ENCODE peak calls at places on chromosome 22, in six cellular contexts. A is PC-3; B is BE2C; L is mammary epithelial cell; O is CD8-positive, alpha-beta T cell; X is H1. D is an unnamed sample. For H3K4me1, the result is how much of the 10 kb centered on the place peaks cover.

GRCh38 chr22:35892192-35892591 is 136.4 kb downstream of the RBFOX2 start:
- DNase-seq in O (no peak), A (peak), X (no peak), L (peak), B (no peak), D (no peak)

GRCh38 chr22:46357186-46357500 is 21.6 kb downstream of the TRMU start:
- DNase-seq in X (no peak), L (no peak), B (no peak), A (no peak), O (no peak), D (no peak)

GRCh38 chr22:17772249-17772962 is 1.9 kb downstream of the BID start:
- DNase-seq in B (peak), A (peak), O (no peak), X (no peak), L (no peak), D (no peak)

GRCh38 chr22:24696551-24697001 is 77.9 kb downstream of the PIWIL3 start:
- DNase-seq in B (no peak), L (no peak), O (no peak), A (no peak), X (no peak), D (no peak)

GRCh38 chr22:31130873-31131272 is 8.1 kb downstream of the INPP5J start:
- DNase-seq in X (no peak), O (no peak), B (no peak), A (no peak), L (no peak), D (no peak)

GRCh38 chr22:39748877-39749276 is 144.7 kb downstream of the ENTHD1 start:
- DNase-seq in B (no peak), A (peak), O (no peak), X (no peak), L (no peak), D (no peak)

GRCh38 chr22:25898707-25899365 is 156.8 kb downstream of the MYO18B start:
- DNase-seq in X (peak), A (no peak), O (no peak), L (no peak), B (no peak), D (peak)

GRCh38 chr22:17117890-17118289 is 3.3 kb downstream of the TMEM121B start:
- DNase-seq in O (no peak), A (no peak), L (no peak), X (no peak), B (no peak), D (no peak)

GRCh38 chr22:31923166-31923565 is 21.2 kb upstream of the YWHAH start:
- DNase-seq in B (no peak), L (no peak), A (no peak), X (no peak), O (no peak), D (no peak)

GRCh38 chr22:26894766-26895485 is 237.5 kb downstream of the MIAT start:
- DNase-seq in X (peak), A (peak), L (peak), B (no peak), O (no peak), D (no peak)

GRCh38 chr22:31179345-31179744 is 19.4 kb downstream of the RNF185 start:
- DNase-seq in X (no peak), L (peak), O (no peak), B (peak), A (peak), D (no peak)

GRCh38 chr22:46996595-46997310 is 234.3 kb downstream of the TBC1D22A start:
- DNase-seq in A (peak), L (peak), B (no peak), X (no peak), O (no peak), D (no peak)

GRCh38 chr22:48262596-48263430 is 1500.4 kb downstream of the TBC1D22A start:
- DNase-seq in X (no peak), B (no peak), L (no peak), A (no peak), O (no peak), D (no peak)

GRCh38 chr22:50236731-50237409 is 8.0 kb downstream of the TUBGCP6 start:
- DNase-seq in A (peak), B (peak), O (no peak), L (no peak), X (peak), D (no peak)

GRCh38 chr22:42970029-42970428 is 44.9 kb downstream of the PACSIN2 start:
- DNase-seq in X (no peak), A (peak), O (no peak), L (peak), B (no peak), D (no peak)

GRCh38 chr22:37197451-37198289 is 9.6 kb upstream of the C1QTNF6 start:
- DNase-seq in A (peak), L (peak), O (no peak), X (no peak), B (peak), D (no peak)

GRCh38 chr22:37194750-37195149 is 6.7 kb upstream of the C1QTNF6 start:
- DNase-seq in A (no peak), O (no peak), L (no peak), X (no peak), B (no peak), D (no peak)

GRCh38 chr22:37195921-37196320 is 7.9 kb upstream of the C1QTNF6 start:
- DNase-seq in O (no peak), A (peak), L (peak), B (peak), X (no peak), D (no peak)

GRCh38 chr22:37198290-37199102 is 10.4 kb upstream of the C1QTNF6 start:
- DNase-seq in B (peak), L (peak), X (peak), O (peak), A (peak), D (no peak)

DNA sequence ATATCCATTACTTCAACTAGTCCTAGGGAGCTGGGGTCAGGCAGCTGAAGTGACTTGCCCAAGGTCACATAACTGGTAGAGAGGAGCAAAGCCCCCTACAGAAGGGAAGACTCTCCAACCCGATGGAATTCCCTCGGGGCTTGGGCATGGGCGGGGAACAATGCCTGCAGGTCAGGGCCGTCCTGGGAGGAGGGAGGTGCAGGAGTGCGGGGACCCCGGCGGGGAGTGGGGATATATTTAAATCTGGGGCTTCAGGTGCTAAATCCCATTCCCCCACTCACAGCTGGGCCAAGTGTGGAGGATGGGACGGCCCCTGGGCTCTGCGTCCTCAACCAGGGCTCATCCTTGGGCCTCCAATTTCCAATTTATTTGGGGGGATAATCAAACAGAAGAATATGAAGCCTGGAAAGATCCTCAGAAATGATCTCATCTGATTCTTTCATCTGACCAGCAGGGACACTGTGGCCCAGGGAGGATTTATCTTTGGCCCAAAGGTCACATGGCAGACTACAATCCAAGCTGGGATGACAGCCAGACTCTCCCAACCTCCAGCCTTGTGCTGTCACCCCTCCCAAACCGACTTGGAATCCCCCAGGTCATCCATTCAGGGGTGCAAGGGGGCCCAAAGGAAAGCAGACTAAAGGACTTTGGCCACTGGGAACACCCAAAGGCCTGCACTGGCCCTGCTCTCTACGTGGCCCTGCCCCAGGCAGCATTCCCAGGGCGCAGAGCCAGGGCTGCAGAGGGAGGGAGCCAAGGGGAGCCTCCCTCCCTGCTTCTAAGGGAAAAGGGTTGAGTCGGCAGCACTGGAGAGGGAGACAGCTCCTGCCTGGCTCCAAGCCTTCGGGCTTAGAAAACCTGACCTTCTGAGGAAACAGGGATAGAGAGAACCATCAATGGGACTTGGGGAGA is 8.7 kb upstream of the C1QTNF6 start:
- DNase-seq in O (no peak), L (peak), A (peak), B (peak), X (no peak), D (no peak)
- H3K4me3 ChIP-seq in O (no peak), L (no peak), A (peak), B (no peak), X (no peak), D (no peak)

GRCh38 chr22:23387827-23388491 is 192.1 kb downstream of the IGLL1 start:
- DNase-seq in B (no peak), X (no peak), L (no peak), A (no peak), O (no peak), D (no peak)
- H3K4me1 ChIP-seq in B (under half), X (under half), L (under half), A (under half), O (under half), D (under half)

GRCh38 chr22:37280718-37281117 is 1.6 kb upstream of the CYTH4 start:
- DNase-seq in A (no peak), O (no peak), B (no peak), L (no peak), X (no peak), D (no peak)

GRCh38 chr22:37281646-37282384 is 493 bp upstream of the CYTH4 start:
- DNase-seq in X (no peak), B (no peak), A (no peak), O (no peak), L (no peak), D (no peak)

GRCh38 chr22:37281195-37281594 is 1.1 kb upstream of the CYTH4 start:
- DNase-seq in O (no peak), X (no peak), A (no peak), B (no peak), L (no peak), D (no peak)

GRCh38 chr22:37283393-37283937 is 1.2 kb downstream of the CYTH4 start:
- DNase-seq in B (no peak), A (no peak), X (peak), O (peak), L (no peak), D (peak)

GRCh38 chr22:37282385-37282677 is at the start of gene CYTH4:
- DNase-seq in A (peak), O (peak), L (peak), X (no peak), B (no peak), D (no peak)
- H3K4me3 ChIP-seq in A (peak), O (peak), L (no peak), X (no peak), B (no peak), D (no peak)

GRCh38 chr22:38030311-38031133 is 26.7 kb upstream of the PICK1 start:
- DNase-seq in X (no peak), A (no peak), O (no peak), L (no peak), B (no peak), D (no peak)
- H3K4me1 ChIP-seq in X (under half), A (under half), O (under half), L (under half), B (under half), D (under half)

DNA sequence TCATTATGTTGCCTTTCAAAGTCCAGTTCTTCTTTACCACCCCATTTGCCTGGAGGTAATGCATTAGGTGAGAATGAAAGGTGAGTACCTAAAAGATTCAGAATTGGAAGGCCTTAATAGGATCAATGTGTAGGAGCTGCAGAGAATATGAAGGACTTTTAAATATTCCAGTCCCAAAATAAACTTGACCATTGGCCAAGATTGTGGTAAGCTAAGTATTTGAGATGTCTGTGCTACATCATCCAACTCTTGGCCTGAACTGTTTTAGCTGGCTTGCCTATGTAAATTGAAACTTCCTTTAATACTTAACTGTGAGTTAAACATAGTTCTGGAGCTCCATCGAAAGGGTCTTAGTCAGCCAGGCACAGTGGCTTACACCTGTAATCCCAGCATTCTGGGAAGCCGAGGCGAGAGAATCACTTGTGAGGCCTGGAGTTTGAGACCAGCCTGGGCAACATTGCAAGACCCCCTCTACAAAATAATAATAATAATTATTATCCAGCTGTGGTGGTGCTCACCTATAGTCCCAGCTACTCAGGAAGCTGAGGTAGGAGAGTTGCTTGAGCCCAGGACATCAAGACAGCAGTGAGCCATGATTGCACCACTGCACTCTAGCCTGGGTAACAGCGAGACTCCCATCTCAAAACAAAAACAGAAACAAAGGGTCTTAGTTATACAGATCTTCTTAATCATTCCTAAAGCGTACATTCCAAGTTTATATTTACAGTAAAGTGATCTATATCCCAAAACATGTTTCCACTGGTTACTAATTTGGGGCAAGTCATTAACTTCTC is 29.8 kb downstream of the MTMR3 start:
- DNase-seq in A (peak), L (peak), X (no peak), B (no peak), O (no peak), D (no peak)
- H3K4me3 ChIP-seq in A (no peak), L (no peak), X (no peak), B (no peak), O (no peak), D (no peak)

DNA sequence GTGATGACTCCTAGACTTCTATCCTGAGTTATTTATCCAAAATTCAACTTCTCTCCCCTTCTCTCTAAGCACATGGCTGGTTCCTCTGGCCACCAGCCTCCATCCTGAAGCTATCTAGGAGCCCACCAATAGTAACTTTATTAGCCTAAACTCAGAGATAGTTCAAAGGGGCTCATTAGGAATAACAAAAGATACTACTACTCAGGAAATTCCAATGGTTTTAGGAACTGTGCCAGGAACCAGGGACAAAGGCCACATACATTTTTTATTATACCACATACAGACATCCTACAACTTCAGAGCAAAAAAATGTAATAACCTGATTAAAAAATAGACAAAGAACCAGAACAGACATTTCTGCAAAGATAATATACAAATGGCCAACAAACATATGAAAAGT is 27.9 kb downstream of the SLC25A17 start:
- DNase-seq in L (no peak), A (no peak), B (no peak), O (no peak), X (no peak), D (no peak)
- H3K4me1 ChIP-seq in L (under half), A (under half), B (under half), O (under half), X (under half), D (under half)

GRCh38 chr22:29480512-29481264 is 670 bp downstream of the NEFH start:
- DNase-seq in O (peak), X (peak), A (no peak), L (peak), B (peak), D (no peak)
- H3K4me3 ChIP-seq in O (no peak), X (peak), A (no peak), L (peak), B (peak), D (peak)

GRCh38 chr22:45239378-45240136 is 1.1 kb downstream of the KIAA0930 start:
- DNase-seq in A (no peak), B (no peak), O (no peak), X (no peak), L (no peak), D (no peak)

GRCh38 chr22:45240137-45240809 is 421 bp downstream of the KIAA0930 start:
- DNase-seq in L (peak), X (peak), B (peak), O (peak), A (no peak), D (no peak)

GRCh38 chr22:45240810-45241631 is at the start of gene KIAA0930:
- DNase-seq in X (peak), A (peak), O (peak), L (peak), B (peak), D (no peak)

GRCh38 chr22:45237065-45237990 is 3.4 kb downstream of the KIAA0930 start:
- DNase-seq in B (no peak), O (no peak), A (no peak), L (no peak), X (no peak), D (no peak)

GRCh38 chr22:45238431-45239377 is 2.0 kb downstream of the KIAA0930 start:
- DNase-seq in A (no peak), L (no peak), O (no peak), B (no peak), X (no peak), D (no peak)
- H3K4me1 ChIP-seq in A (under half), L (under half), O (under half), B (under half), X (under half), D (under half)

DNA sequence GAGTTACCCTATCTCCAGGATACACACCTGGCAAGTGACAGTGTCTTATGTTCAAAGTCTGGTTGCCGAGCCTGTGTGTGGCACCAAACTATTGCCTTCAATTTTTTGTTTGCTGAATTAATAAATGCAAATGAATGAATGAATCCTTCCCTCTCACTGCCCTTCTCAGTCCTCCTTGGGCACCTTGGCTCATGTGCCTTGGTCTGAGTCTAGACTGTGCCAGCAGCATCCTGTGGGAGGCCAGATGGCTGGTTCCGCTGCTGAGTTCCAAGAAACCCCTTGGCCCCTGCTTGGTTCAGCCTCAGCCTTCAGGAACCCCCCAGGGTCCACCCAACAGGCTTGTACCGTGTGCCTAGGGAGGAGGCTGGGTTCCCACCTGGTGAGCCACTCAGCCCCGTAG is 31.0 kb downstream of the TOB2 start:
- DNase-seq in B (no peak), X (no peak), L (no peak), O (no peak), A (no peak), D (no peak)
- H3K4me3 ChIP-seq in B (no peak), X (no peak), L (no peak), O (no peak), A (no peak), D (no peak)

DNA sequence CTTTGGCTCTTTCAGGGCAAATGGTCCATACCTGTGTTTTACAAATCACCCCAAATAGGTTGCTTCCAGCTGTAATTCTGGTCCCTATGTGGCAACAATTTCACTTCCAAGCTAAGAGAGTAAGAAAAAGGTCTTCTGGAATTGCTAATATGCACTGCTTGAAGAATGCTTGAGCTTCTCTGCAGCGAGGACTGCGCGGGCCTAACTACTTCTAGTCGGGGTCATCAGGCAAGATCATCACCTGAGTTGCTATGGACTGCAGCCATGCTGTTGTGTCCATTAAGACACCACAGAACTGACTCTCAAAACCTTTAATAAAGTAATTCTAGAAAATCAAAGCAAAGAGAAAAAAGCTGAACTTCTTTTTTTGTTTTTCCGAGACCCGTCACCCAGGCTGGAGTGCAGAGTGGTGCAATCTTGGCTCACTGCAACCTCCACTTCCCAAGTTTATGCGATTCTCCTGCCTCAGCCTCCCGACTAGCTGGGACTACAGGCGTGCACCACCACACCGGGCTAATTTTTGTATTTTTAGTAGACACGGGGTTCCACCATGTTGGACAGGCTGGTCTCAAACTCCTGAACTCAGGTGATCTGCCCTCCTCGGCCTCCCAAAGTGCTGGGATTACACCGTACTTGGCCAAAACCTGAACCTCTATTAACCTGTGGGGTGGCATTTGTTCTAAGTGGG is 2.2 kb downstream of the JOSD1 start:
- DNase-seq in A (no peak), B (no peak), L (no peak), O (no peak), X (no peak), D (no peak)
- H3K4me1 ChIP-seq in A (under half), B (under half), L (under half), O (under half), X (under half), D (under half)

D was measured in iPS DF 6.9.